ENCODE peak calls at places on chromosome 18, in ten cellular contexts. F is HCT116, L is thoracic aorta, D is nephron progenitor cell, U is ovary, Z is A549, B is breast epithelium, K is H1, E is kidney epithelial cell, Y is right lobe of liver. M is an unnamed sample.
A peak's percentile ranks its signal among the peaks of the same experiment; 100 is the strongest.

GRCh38 chr18:71849407-71849806 is 694.7 kb downstream of the CBLN2 start:
- DNase-seq in F (no peak), L (no peak), D (peak; percentile 4), U (no peak), Z (peak; percentile 1), B (no peak), K (peak; percentile 51), E (no peak), Y (no peak), M (no peak)

GRCh38 chr18:11658989-11659388 is 30.1 kb upstream of the GNAL start:
- DNase-seq in F (no peak), L (no peak), D (no peak), U (no peak), Z (no peak), B (no peak), K (no peak), E (no peak), Y (no peak), M (no peak)

GRCh38 chr18:10140928-10141327 is 227.1 kb downstream of the VAPA start:
- DNase-seq in F (no peak), L (no peak), D (no peak), U (no peak), Z (peak; percentile 70), B (no peak), K (peak; percentile 45), E (no peak), Y (no peak), M (no peak)

GRCh38 chr18:77486985-77487384 is 237.3 kb downstream of the GALR1 start:
- DNase-seq in F (no peak), L (no peak), D (no peak), U (no peak), Z (no peak), B (no peak), K (no peak), E (no peak), Y (no peak), M (no peak)

GRCh38 chr18:22394428-22394827 is 23.3 kb downstream of the CTAGE1 start:
- DNase-seq in F (no peak), L (no peak), D (no peak), U (no peak), Z (no peak), B (no peak), K (no peak), E (no peak), Y (no peak), M (no peak)

GRCh38 chr18:11387880-11388279 is 221.5 kb upstream of the SLC35G4 start:
- DNase-seq in F (peak; percentile 70), L (peak; percentile 10), D (no peak), U (no peak), Z (peak; percentile 73), B (no peak), K (no peak), E (no peak), Y (peak; percentile 75), M (no peak)

GRCh38 chr18:5519448-5520362 is 24.1 kb downstream of the EPB41L3 start:
- DNase-seq in F (no peak), L (no peak), D (no peak), U (no peak), Z (no peak), B (no peak), K (no peak), E (no peak), Y (no peak), M (no peak)

GRCh38 chr18:63241317-63241712 is 78.3 kb downstream of the BCL2 start:
- DNase-seq in F (no peak), L (no peak), D (no peak), U (no peak), Z (peak; percentile 9), B (no peak), K (no peak), E (no peak), Y (no peak), M (no peak)

GRCh38 chr18:63316612-63317555 is 2.7 kb downstream of the BCL2 start:
- DNase-seq in F (no peak), L (no peak), D (no peak), U (no peak), Z (no peak), B (no peak), K (no peak), E (no peak), Y (no peak), M (no peak)

GRCh38 chr18:79242246-79242645 is 153.5 kb upstream of the NFATC1 start:
- DNase-seq in F (no peak), L (no peak), D (no peak), U (no peak), Z (no peak), B (no peak), K (no peak), E (no peak), Y (no peak), M (no peak)

GRCh38 chr18:80210312-80211083 is 36.8 kb downstream of the PARD6G start:
- DNase-seq in F (no peak), L (no peak), D (no peak), U (no peak), Z (no peak), B (no peak), K (peak; percentile 34), E (no peak), Y (no peak), M (no peak)

GRCh38 chr18:70172225-70172624 is 33.3 kb downstream of the RTTN start:
- DNase-seq in F (no peak), L (no peak), D (no peak), U (no peak), Z (peak; percentile 28), B (no peak), K (no peak), E (no peak), Y (no peak), M (no peak)

GRCh38 chr18:5975111-5975622 is 79.8 kb upstream of the TMEM200C start:
- DNase-seq in F (no peak), L (no peak), D (no peak), U (no peak), Z (no peak), B (no peak), K (no peak), E (peak; percentile 58), Y (no peak), M (no peak)

GRCh38 chr18:13587937-13588336 is 138.4 kb downstream of the FAM210A start:
- DNase-seq in F (no peak), L (no peak), D (no peak), U (no peak), Z (no peak), B (no peak), K (no peak), E (no peak), Y (no peak), M (no peak)

GRCh38 chr18:78246041-78246440 is 733.6 kb upstream of the SALL3 start:
- DNase-seq in F (no peak), L (no peak), D (no peak), U (no peak), Z (no peak), B (no peak), K (no peak), E (no peak), Y (no peak), M (no peak)

GRCh38 chr18:29501952-29502351 is 1325.0 kb upstream of the CDH2 start:
- DNase-seq in F (no peak), L (no peak), D (no peak), U (no peak), Z (peak; percentile 0), B (no peak), K (no peak), E (peak; percentile 25), Y (no peak), M (no peak)

GRCh38 chr18:12420831-12421421 is 13.2 kb downstream of the PRELID3A start:
- DNase-seq in F (no peak), L (no peak), D (peak; percentile 58), U (peak; percentile 30), Z (no peak), B (no peak), K (peak; percentile 83), E (no peak), Y (no peak), M (no peak)

GRCh38 chr18:46677609-46678470 is 20.8 kb upstream of the LOXHD1 start:
- DNase-seq in F (peak; percentile 2), L (no peak), D (no peak), U (no peak), Z (peak; percentile 6), B (no peak), K (no peak), E (peak; percentile 35), Y (no peak), M (no peak)
- TF ChIP-seq CTCF in F (peak; percentile 19), L (no peak), D (no peak), U (no peak), Z (no peak), B (no peak), K (peak; percentile 34), E (peak; percentile 54), Y (no peak), M (no peak)

GRCh38 chr18:57644540-57644939 is 22.9 kb upstream of the NARS1 start:
- DNase-seq in F (no peak), L (no peak), D (no peak), U (no peak), Z (peak; percentile 25), B (no peak), K (no peak), E (no peak), Y (no peak), M (no peak)
- TF ChIP-seq CTCF in F (no peak), L (no peak), D (no peak), U (no peak), Z (peak; percentile 40), B (no peak), K (peak; percentile 4), E (no peak), Y (no peak), M (peak; percentile 29)

GRCh38 chr18:47899107-47899840 is 31.2 kb downstream of the SMAD2 start:
- DNase-seq in F (no peak), L (no peak), D (no peak), U (no peak), Z (peak; percentile 40), B (no peak), K (no peak), E (no peak), Y (no peak), M (no peak)
- TF ChIP-seq CTCF in F (no peak), L (no peak), D (no peak), U (no peak), Z (peak; percentile 19), B (no peak), K (peak; percentile 47), E (no peak), Y (no peak), M (no peak)

GRCh38 chr18:75282746-75283145 is 72.1 kb downstream of the TSHZ1 start:
- DNase-seq in F (no peak), L (no peak), D (no peak), U (no peak), Z (no peak), B (no peak), K (no peak), E (no peak), Y (no peak), M (no peak)

GRCh38 chr18:75285876-75286275 is 75.3 kb downstream of the TSHZ1 start:
- DNase-seq in F (no peak), L (no peak), D (no peak), U (no peak), Z (no peak), B (no peak), K (no peak), E (no peak), Y (no peak), M (no peak)

GRCh38 chr18:75283758-75284157 is 73.2 kb downstream of the TSHZ1 start:
- DNase-seq in F (no peak), L (no peak), D (no peak), U (no peak), Z (no peak), B (no peak), K (no peak), E (no peak), Y (no peak), M (no peak)

GRCh38 chr18:75287006-75287405 is 76.4 kb downstream of the TSHZ1 start:
- DNase-seq in F (no peak), L (no peak), D (no peak), U (no peak), Z (no peak), B (no peak), K (no peak), E (no peak), Y (no peak), M (no peak)

GRCh38 chr18:75284566-75284965 is 74.0 kb downstream of the TSHZ1 start:
- DNase-seq in F (no peak), L (no peak), D (no peak), U (no peak), Z (no peak), B (no peak), K (no peak), E (no peak), Y (no peak), M (no peak)
- TF ChIP-seq CTCF in F (no peak), L (no peak), D (no peak), U (no peak), Z (no peak), B (no peak), K (no peak), E (no peak), Y (no peak), M (no peak)